ENCODE peak calls at places on chromosomes 13 and 19, in four cellular contexts. O, T, R and N are unnamed samples.

GRCh38 chr13:111937763-111938375 is 129.1 kb upstream of the SOX1 start:
- DNase-seq in O (no peak), T (no peak), R (no peak), N (no peak)

GRCh38 chr19:12938536-12939291 is at the start of gene CALR:
- DNase-seq in O (peak), T (no peak), R (no peak), N (no peak)

GRCh38 chr19:46579286-46579944 is 21.7 kb upstream of the CALM3 start:
- DNase-seq in O (no peak), T (no peak), R (no peak), N (peak)

GRCh38 chr19:3576696-3577443 is 4.1 kb downstream of the HMG20B start:
- DNase-seq in O (peak), T (peak), R (no peak), N (no peak)

GRCh38 chr19:19258589-19259338 is 14.3 kb downstream of the TM6SF2 start:
- DNase-seq in O (no peak), T (no peak), R (no peak), N (no peak)

GRCh38 chr13:88456155-88456554 is 785.0 kb downstream of the SLITRK5 start:
- DNase-seq in O (no peak), T (no peak), R (no peak), N (no peak)

GRCh38 chr19:52492201-52492960 is 35.1 kb upstream of the ZNF808 start:
- DNase-seq in O (no peak), T (peak), R (no peak), N (no peak)

GRCh38 chr13:93227280-93227905 is 786 bp downstream of the GPC6 start:
- DNase-seq in O (peak), T (no peak), R (no peak), N (peak)

GRCh38 chr13:44241638-44242037 is 132.0 kb upstream of the SERP2 start:
- DNase-seq in O (no peak), T (no peak), R (no peak), N (no peak)

GRCh38 chr19:38561658-38562057 is 56.1 kb downstream of the MAP4K1 start:
- DNase-seq in O (no peak), T (no peak), R (no peak), N (no peak)

GRCh38 chr19:16795731-16796130 is 33.5 kb upstream of the SIN3B start:
- DNase-seq in O (no peak), T (no peak), R (no peak), N (no peak)

GRCh38 chr19:33397536-33398360 is 24.2 kb downstream of the CEBPG start:
- DNase-seq in O (no peak), T (no peak), R (no peak), N (no peak)
- TF ChIP-seq CTCF in O (peak), T (no peak), R (no peak), N (no peak)

GRCh38 chr13:70527553-70527952 is 419.3 kb upstream of the KLHL1 start:
- DNase-seq in O (no peak), T (no peak), R (no peak), N (no peak)
- TF ChIP-seq CTCF in O (no peak), T (no peak), R (no peak), N (no peak)

DNA sequence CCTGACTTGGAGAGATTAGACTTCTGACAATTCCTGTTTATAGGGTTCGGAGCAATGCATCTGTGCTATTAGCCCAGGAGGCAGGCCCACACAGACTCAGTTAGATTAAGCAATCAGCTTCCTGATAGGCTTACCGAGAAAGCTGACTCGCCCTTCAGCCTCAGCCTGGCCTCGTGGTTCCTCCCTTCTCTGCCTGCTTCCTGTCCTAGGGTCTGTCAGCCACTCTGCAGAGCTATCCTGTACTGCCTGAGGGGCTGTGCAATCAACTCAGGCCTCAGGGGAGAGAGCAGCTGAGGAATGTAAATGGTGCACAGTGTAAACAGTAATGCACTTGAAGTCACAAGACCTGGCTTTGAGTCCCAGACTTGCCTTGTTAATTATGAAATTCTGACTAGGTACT is 30.7 kb downstream of the HTR2A start:
- DNase-seq in O (peak), T (no peak), R (no peak), N (no peak)
- TF ChIP-seq CTCF in O (no peak), T (no peak), R (no peak), N (no peak)

GRCh38 chr13:51767100-51767499 is 36.9 kb downstream of the DHRS12 start:
- DNase-seq in O (no peak), T (no peak), R (no peak), N (no peak)
- TF ChIP-seq CTCF in O (no peak), T (no peak), R (no peak), N (no peak)

GRCh38 chr19:53883231-53883661 is 1.2 kb downstream of the PRKCG start:
- DNase-seq in O (no peak), T (no peak), R (no peak), N (no peak)

GRCh38 chr19:53885036-53885435 is 3.0 kb downstream of the PRKCG start:
- DNase-seq in O (no peak), T (no peak), R (no peak), N (no peak)

GRCh38 chr19:53884256-53884655 is 2.3 kb downstream of the PRKCG start:
- DNase-seq in O (no peak), T (no peak), R (no peak), N (no peak)

GRCh38 chr19:53882391-53883050 is 524 bp downstream of the PRKCG start:
- DNase-seq in O (no peak), T (no peak), R (no peak), N (no peak)

DNA sequence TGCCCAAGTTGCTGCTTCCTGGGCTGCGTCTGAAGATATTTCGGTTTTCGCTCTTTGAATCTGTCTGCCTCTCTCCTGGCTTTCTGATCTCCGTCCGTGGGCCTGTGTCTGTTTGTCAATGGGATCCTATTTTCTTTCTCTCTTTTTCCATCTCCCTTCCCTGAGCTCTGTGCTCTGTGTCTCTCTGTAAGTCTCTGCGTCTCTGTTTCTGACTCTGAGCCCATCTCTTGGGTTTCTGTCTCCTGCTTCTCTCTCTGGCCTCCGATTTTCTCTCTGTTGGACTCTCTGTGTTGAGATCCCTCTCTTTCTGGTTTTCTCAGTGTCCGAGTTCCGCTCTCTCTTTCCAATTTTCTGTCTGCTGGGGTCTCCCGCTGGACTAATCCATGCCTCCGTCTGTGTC is 1.7 kb downstream of the PRKCG start:
- DNase-seq in O (no peak), T (no peak), R (no peak), N (no peak)
- TF ChIP-seq CTCF in O (no peak), T (no peak), R (no peak), N (no peak)

GRCh38 chr19:2048959-2049740 is 1.9 kb downstream of the MKNK2 start:
- DNase-seq in O (no peak), T (no peak), R (no peak), N (no peak)

GRCh38 chr19:2050349-2050990 is 574 bp downstream of the MKNK2 start:
- DNase-seq in O (no peak), T (no peak), R (no peak), N (no peak)

GRCh38 chr19:2049741-2050348 is 1.2 kb downstream of the MKNK2 start:
- DNase-seq in O (peak), T (peak), R (no peak), N (no peak)

GRCh38 chr19:2051771-2052704 is 994 bp upstream of the MKNK2 start:
- DNase-seq in O (no peak), T (peak), R (no peak), N (no peak)

DNA sequence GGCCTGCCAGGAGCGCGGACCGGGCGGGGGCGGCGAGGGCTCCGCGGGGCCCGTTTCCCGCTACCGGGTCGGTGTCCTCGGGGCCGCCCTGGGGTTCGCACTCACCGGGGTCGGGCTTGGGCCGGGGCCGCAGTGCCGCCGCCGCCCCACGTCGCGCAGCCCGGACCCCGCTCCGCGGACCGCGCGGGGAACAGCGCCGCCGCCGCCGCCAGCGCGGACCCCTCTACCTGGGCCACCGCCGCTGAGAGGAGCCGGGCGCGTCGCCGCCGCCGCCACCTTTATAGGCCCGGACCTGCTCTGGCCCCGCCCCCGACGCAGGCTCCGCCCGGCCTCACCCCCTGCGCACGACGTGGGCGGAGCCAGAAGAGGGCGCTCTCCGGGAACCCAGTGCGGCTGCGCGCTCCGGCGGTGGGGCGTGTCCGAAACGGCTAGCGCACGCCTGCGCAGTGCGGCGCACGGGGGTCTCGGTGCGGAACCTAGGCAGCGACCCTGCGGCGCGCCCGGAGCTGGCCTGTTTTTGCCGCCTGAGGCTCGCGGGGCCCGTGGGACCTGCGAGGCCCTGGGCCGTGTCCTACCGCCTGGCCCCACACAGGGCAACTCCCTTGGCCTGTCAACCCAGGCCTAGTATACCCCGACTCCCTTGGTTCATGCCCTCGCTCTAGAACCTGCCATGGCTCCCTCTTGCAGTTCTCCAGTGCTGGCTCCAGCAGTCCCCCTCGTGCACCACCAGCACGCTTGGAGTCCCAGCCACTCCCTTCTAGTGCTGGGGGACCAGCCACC is at the start of gene MKNK2:
- DNase-seq in O (peak), T (peak), R (peak), N (peak)
- TF ChIP-seq CTCF in O (peak), T (peak), R (no peak), N (peak)

DNA sequence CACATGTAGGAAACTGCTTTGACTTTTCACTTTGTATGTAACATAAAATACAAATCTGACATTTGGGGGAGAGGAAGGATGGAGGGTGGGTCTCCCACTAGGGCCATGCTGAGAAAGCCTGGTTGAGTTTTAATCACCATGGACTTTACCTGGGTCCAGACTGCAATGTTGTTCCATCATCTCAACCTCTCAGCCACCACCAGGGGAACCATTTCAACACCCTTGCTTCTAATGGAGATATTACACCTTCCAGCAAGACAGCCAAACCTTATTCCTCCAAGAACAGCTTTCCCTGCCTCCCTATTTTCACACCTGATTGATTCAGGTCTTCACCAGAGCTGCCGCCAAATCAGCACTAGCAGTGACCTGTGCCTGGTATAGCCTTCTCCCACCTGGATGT is 56.0 kb downstream of the ZAR1L start:
- DNase-seq in O (no peak), T (no peak), R (no peak), N (no peak)
- TF ChIP-seq CTCF in O (no peak), T (peak), R (no peak), N (no peak)

GRCh38 chr19:7294571-7295212 is 478 bp upstream of the INSR start:
- DNase-seq in O (peak), T (peak), R (no peak), N (no peak)
- TF ChIP-seq CTCF in O (no peak), T (peak), R (no peak), N (peak)

GRCh38 chr13:104580931-104581330 is 1514.7 kb upstream of the SLC10A2 start:
- DNase-seq in O (no peak), T (no peak), R (no peak), N (no peak)

GRCh38 chr13:104571161-104571889 is 1505.1 kb upstream of the SLC10A2 start:
- DNase-seq in O (peak), T (peak), R (no peak), N (peak)

GRCh38 chr13:104571890-104572229 is 1505.6 kb upstream of the SLC10A2 start:
- DNase-seq in O (no peak), T (no peak), R (no peak), N (no peak)

DNA sequence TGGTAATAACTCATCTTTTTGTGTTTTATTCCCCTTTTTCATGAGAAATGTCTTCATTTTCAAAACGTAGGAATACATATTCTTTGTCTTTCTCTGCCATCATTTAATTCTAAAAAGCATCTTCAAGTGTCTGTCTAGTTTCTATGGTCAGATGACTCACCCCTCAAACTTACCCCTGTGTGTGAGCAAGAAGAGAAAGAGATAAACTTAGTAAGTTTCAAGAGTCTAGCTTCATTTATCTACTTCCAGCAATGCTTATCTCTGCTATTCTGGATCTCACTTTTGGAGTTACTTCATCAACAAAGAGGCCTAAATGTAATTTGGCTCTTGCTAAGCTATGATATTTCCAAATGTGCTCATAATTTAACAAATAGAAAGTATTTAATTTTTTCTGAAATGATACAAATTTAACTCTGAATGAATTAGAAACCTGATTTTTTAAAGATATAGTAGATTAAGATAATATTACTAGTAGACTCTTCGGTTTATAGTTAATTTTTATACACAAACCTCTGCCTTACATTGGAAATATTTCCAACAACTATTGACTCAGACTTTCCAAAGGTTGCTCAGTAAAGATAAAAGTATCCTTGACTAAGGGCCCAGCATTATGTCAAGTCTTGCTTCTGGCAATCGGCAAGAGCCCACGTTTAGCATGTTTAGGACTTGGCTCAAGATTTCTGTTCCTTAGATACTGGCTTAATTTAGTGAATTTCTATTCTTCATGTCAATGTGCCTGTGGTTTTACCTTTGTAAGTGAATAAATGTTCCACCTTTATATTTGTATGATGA is 1511.0 kb upstream of the SLC10A2 start:
- DNase-seq in O (peak), T (no peak), R (no peak), N (no peak)
- TF ChIP-seq CTCF in O (no peak), T (no peak), R (no peak), N (no peak)